ENCODE peak calls at places on chromosomes 13 and 19, in eight cellular contexts. L is PC-3, D is ovary, S is NT2/D1, J is lower leg skin, F is GM12865, K is dorsolateral prefrontal cortex, G is thoracic aorta. A is an unnamed sample.

GRCh38 chr13:25046274-25046984 is 49.5 kb upstream of the PABPC3 start:
- DNase-seq in L (no peak), D (no peak), S (no peak), J (no peak), F (no peak), K (no peak), G (no peak), A (no peak)

GRCh38 chr13:97512732-97513131 is 78.8 kb downstream of the RAP2A start:
- DNase-seq in L (no peak), D (no peak), S (no peak), J (no peak), F (no peak), K (no peak), G (no peak), A (no peak)

GRCh38 chr19:9793051-9793591 is 24.6 kb upstream of the ZNF846 start:
- DNase-seq in L (peak; percentile 26), D (peak; percentile 69), S (peak; percentile 13), J (peak; percentile 95), F (peak; percentile 41), K (peak; percentile 48), G (peak; percentile 31), A (peak; percentile 61)

GRCh38 chr19:17292301-17293074 is 10.7 kb downstream of the ABHD8 start:
- DNase-seq in L (peak; percentile 72), D (peak; percentile 60), S (peak; percentile 81), J (peak; percentile 93), F (peak; percentile 90), K (no peak), G (no peak), A (peak; percentile 66)

GRCh38 chr19:10141973-10142372 is 22.3 kb upstream of the EIF3G start:
- DNase-seq in L (no peak), D (no peak), S (no peak), J (no peak), F (no peak), K (no peak), G (no peak), A (no peak)

GRCh38 chr13:51843529-51843928 is 1.4 kb downstream of the TMEM272 start:
- DNase-seq in L (no peak), D (no peak), S (no peak), J (no peak), F (no peak), K (no peak), G (no peak), A (no peak)

GRCh38 chr13:43516401-43516826 is 270.4 kb downstream of the ENOX1 start:
- DNase-seq in L (no peak), D (peak; percentile 55), S (no peak), J (no peak), F (no peak), K (no peak), G (no peak), A (no peak)

GRCh38 chr13:19055611-19056010 is 126.0 kb downstream of the TUBA3C start:
- DNase-seq in L (no peak), D (no peak), S (no peak), J (peak; percentile 67), F (no peak), K (no peak), G (no peak), A (no peak)

GRCh38 chr13:110653271-110653670 is 37.9 kb downstream of the NAXD start:
- DNase-seq in L (no peak), D (no peak), S (no peak), J (no peak), F (no peak), K (no peak), G (no peak), A (no peak)

GRCh38 chr19:52689804-52690394 is 44.9 kb downstream of the ZNF611 start:
- DNase-seq in L (no peak), D (peak; percentile 46), S (no peak), J (peak; percentile 91), F (no peak), K (peak; percentile 51), G (peak; percentile 4), A (peak; percentile 33)

GRCh38 chr13:98997051-98997730 is 19.3 kb upstream of the DOCK9 start:
- DNase-seq in L (no peak), D (no peak), S (no peak), J (no peak), F (no peak), K (no peak), G (no peak), A (no peak)

GRCh38 chr13:98999635-98999952 is 21.7 kb upstream of the DOCK9 start:
- DNase-seq in L (no peak), D (no peak), S (no peak), J (no peak), F (no peak), K (no peak), G (no peak), A (no peak)

GRCh38 chr13:98998831-98999634 is 21.2 kb upstream of the DOCK9 start:
- DNase-seq in L (no peak), D (peak; percentile 34), S (no peak), J (no peak), F (peak; percentile 43), K (no peak), G (no peak), A (no peak)

GRCh38 chr13:98996046-98996445 is 18.2 kb upstream of the DOCK9 start:
- DNase-seq in L (no peak), D (no peak), S (no peak), J (no peak), F (no peak), K (no peak), G (no peak), A (no peak)

GRCh38 chr13:98997738-98998641 is 20.1 kb upstream of the DOCK9 start:
- DNase-seq in L (peak; percentile 66), D (no peak), S (no peak), J (no peak), F (peak; percentile 22), K (no peak), G (no peak), A (no peak)
- H3K4me3 ChIP-seq in L (no peak overlapping the region), D (no peak overlapping the region), S (no peak overlapping the region), J (no peak overlapping the region), F (no peak overlapping the region), K (no peak overlapping the region), G (no peak overlapping the region), A (no peak overlapping the region)

DNA sequence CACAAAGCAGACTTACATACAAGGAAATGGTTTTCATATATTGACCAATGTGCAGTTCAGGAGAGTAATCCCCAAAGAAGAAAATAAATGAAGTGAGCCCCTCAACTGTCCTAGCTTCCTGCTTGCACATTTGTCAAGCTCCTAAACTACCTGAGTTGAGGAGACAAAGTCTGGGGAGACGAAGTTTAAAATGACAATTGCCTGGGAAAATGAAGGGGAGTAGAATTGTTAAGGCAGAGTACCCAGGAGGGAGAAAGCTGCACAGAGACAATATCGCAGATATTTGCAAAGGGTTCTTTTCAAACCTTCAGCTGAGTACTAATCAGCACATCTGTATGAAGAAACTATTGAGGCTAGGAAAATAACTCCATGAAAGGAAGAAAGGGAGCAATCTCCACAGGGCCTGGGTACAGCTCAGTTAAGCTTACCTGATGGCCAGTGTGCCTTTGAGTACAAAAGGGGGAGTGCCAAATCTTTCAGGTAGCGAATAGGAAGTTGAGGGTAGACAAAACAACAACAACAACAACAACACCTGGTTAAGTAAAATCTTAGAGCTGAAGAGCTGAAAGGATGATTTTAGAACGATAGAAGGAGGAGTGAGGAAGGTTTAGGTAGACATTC is 1700.1 kb upstream of the PRR20A start:
- DNase-seq in L (no peak), D (no peak), S (no peak), J (no peak), F (no peak), K (no peak), G (no peak), A (no peak)
- H3K4me3 ChIP-seq in L (no peak overlapping the region), D (no peak overlapping the region), S (no peak overlapping the region), J (no peak overlapping the region), F (no peak overlapping the region), K (no peak overlapping the region), G (no peak overlapping the region), A (no peak overlapping the region)

GRCh38 chr19:18433735-18434398 is 4.1 kb downstream of the ISYNA1 start:
- DNase-seq in L (no peak), D (peak; percentile 57), S (no peak), J (no peak), F (no peak), K (no peak), G (no peak), A (no peak)

GRCh38 chr19:18431351-18432197 is 6.4 kb downstream of the ISYNA1 start:
- DNase-seq in L (no peak), D (no peak), S (no peak), J (no peak), F (no peak), K (no peak), G (no peak), A (no peak)

GRCh38 chr19:18432275-18433038 is 5.5 kb downstream of the ISYNA1 start:
- DNase-seq in L (no peak), D (no peak), S (no peak), J (no peak), F (no peak), K (no peak), G (no peak), A (no peak)

GRCh38 chr19:18434411-18435184 is 3.3 kb downstream of the ISYNA1 start:
- DNase-seq in L (no peak), D (peak; percentile 55), S (no peak), J (no peak), F (no peak), K (no peak), G (no peak), A (no peak)

DNA sequence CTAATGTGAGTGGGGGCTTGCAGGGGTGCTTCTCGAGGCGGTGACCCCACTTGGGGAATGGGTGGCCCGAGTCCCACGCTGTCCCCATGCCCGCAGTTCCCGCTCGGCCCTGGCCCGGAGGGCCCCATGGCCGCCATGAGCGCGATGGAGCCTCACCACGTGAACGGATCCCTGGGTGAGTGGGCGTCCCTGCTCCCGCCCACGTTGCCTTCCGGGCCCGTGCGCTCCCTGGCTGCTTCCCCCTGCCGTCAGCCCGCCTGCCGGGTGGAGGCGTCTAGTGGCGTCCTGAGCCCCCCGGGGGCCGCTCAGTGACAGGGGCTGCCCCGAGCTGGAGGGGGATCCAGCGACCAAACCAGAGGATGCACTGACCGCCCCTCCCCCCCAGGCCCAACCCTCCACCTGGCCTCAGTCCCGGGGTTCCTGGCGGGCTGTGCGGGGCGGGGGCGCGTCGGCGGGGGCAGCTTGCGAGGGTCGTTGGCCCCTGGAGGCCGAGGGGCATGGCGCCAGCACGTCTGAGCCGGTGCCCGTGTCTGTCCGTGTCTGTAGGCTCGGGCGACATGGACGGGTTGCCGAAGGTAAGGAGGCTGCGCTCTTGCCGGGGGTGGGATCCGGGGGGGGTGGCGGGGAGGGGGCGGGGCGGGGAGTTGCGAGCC is 4.8 kb downstream of the ISYNA1 start:
- DNase-seq in L (no peak), D (peak; percentile 62), S (no peak), J (no peak), F (peak; percentile 86), K (no peak), G (no peak), A (no peak)
- H3K4me3 ChIP-seq in L (peak overlapping the region; percentile 48), D (peak overlapping the region; percentile 33), S (peak overlapping the region; percentile 62), J (no peak overlapping the region), F (peak overlapping the region; percentile 88), K (peak overlapping the region; percentile 58), G (peak overlapping the region; percentile 75), A (peak overlapping the region; percentile 66)

DNA sequence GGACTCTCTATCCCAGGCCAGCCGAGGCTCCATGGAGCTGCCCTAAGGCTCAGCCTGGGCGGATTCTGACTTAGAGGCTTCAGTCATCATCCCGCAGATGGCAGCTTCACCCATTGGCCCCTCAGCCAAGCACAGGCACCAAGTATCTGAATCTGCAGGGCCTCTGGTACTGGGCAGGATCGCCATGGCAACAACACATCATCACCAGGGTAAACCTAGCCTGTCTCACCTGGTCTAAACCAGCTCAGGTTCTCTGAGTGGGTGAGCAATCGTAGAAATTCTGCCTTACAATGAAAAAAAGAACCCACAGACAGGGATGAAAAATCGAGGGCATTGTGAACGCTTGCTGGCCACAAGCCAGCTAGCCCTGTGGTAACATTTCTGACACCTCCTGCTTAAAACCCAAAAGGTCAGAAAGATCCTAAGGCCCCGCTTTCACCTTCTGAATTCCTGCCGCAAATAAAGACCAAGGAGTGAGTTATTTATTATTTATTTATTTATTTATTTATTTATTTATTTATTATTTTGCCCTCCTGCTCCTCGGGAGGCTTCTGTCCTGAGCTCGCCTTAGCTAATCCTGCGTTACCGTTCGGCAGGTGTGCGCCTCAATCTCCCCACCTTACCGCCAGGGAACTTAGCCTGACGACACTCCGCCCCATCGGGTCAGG is 12.0 kb upstream of the CEACAM21 start:
- DNase-seq in L (peak; percentile 22), D (no peak), S (no peak), J (no peak), F (peak; percentile 29), K (no peak), G (no peak), A (no peak)
- H3K4me3 ChIP-seq in L (no peak overlapping the region), D (no peak overlapping the region), S (no peak overlapping the region), J (no peak overlapping the region), F (no peak overlapping the region), K (no peak overlapping the region), G (peak overlapping the region; percentile 54), A (peak overlapping the region; percentile 46)

A was measured in left ventricle myocardium inferior.